ENCODE peak calls at places on chromosomes 13 and 19, in five cellular contexts. E is GM23248; N is stimulated activated CD8-positive, alpha-beta memory T cell treated with anti-CD3 and anti-CD28 coated beads, Interleukin-15, amount 100 ng/mL, for 1 hour; F is hypothalamus; C is activated effector memory CD4-positive, alpha-beta T cell treated with Interleukin-2 at 50 U/mL for 16 hours. X is an unnamed sample.

GRCh38 chr19:47608908-47609879 is at the start of gene BICRA:
- DNase-seq in E (peak; percentile 94), N (peak; percentile 57), F (peak; percentile 72), C (peak; percentile 78), X (peak; percentile 82)

GRCh38 chr13:98778749-98779148 is 26.3 kb upstream of the SLC15A1 start:
- DNase-seq in E (no peak), N (no peak), F (no peak), C (no peak), X (no peak)

GRCh38 chr13:106036870-106037269 is 498.6 kb downstream of the EFNB2 start:
- DNase-seq in E (no peak), N (no peak), F (no peak), C (no peak), X (no peak)

GRCh38 chr19:2769218-2769617 is 13.9 kb downstream of the SGTA start:
- DNase-seq in E (no peak), N (no peak), F (no peak), C (no peak), X (no peak)

GRCh38 chr13:46721054-46721453 is 75.9 kb downstream of the ESD start:
- DNase-seq in E (peak; percentile 76), N (peak; percentile 10), F (no peak), C (peak; percentile 5), X (no peak)

GRCh38 chr13:75145926-75146325 is 336.0 kb downstream of the TBC1D4 start:
- DNase-seq in E (no peak), N (no peak), F (no peak), C (no peak), X (no peak)

GRCh38 chr13:27194209-27194608 is 22.6 kb upstream of the USP12 start:
- DNase-seq in E (peak; percentile 37), N (no peak), F (no peak), C (no peak), X (no peak)

GRCh38 chr13:36431204-36432105 is 840 bp upstream of the CCNA1 start:
- DNase-seq in E (peak; percentile 39), N (no peak), F (no peak), C (no peak), X (no peak)

GRCh38 chr13:109275848-109276247 is 510.5 kb downstream of the IRS2 start:
- DNase-seq in E (peak; percentile 33), N (no peak), F (no peak), C (no peak), X (no peak)

GRCh38 chr13:73835138-73835721 is 299.0 kb downstream of the KLF12 start:
- DNase-seq in E (peak; percentile 55), N (no peak), F (no peak), C (no peak), X (no peak)

GRCh38 chr13:33455291-33455690 is 169.7 kb upstream of the STARD13 start:
- DNase-seq in E (no peak), N (no peak), F (no peak), C (no peak), X (no peak)

GRCh38 chr13:77318741-77319140 is 8.2 kb downstream of the MYCBP2 start:
- DNase-seq in E (no peak), N (no peak), F (no peak), C (no peak), X (no peak)

X was measured in dorsolateral prefrontal cortex.